ENCODE peak calls at places on chromosomes 12 and 14, in five cellular contexts. One of them, this sample, is unnamed.

GRCh38 chr12:117361312-117361670 is at the start of gene NOS1:
- DNase-seq in MG63: no peak
- DNase-seq in NCI-H2081 treated with DMSO at 0.1 percent for 48 hours: no peak
- DNase-seq in naive thymus-derived CD8-positive, alpha-beta T cell: no peak
- DNase-seq in stimulated activated CD8-positive, alpha-beta memory T cell treated with anti-CD3 and anti-CD28 coated beads, Interleukin-4, amount 100 ng/mL, for 24 hours: no peak
- DNase-seq in this sample: no peak

GRCh38 chr12:10910380-10910779 is 1.0 kb upstream of the TAS2R13 start:
- DNase-seq in MG63: no peak
- DNase-seq in NCI-H2081 treated with DMSO at 0.1 percent for 48 hours: no peak
- DNase-seq in naive thymus-derived CD8-positive, alpha-beta T cell: no peak
- DNase-seq in stimulated activated CD8-positive, alpha-beta memory T cell treated with anti-CD3 and anti-CD28 coated beads, Interleukin-4, amount 100 ng/mL, for 24 hours: no peak
- DNase-seq in this sample: no peak

GRCh38 chr12:111029732-111030131 is 109.4 kb upstream of the MYL2 start:
- DNase-seq in MG63: no peak
- DNase-seq in NCI-H2081 treated with DMSO at 0.1 percent for 48 hours: no peak
- DNase-seq in naive thymus-derived CD8-positive, alpha-beta T cell: no peak
- DNase-seq in stimulated activated CD8-positive, alpha-beta memory T cell treated with anti-CD3 and anti-CD28 coated beads, Interleukin-4, amount 100 ng/mL, for 24 hours: no peak
- DNase-seq in this sample: no peak

GRCh38 chr12:46814143-46814542 is 11.7 kb downstream of the SLC38A4 start:
- DNase-seq in MG63: no peak
- DNase-seq in NCI-H2081 treated with DMSO at 0.1 percent for 48 hours: no peak
- DNase-seq in naive thymus-derived CD8-positive, alpha-beta T cell: no peak
- DNase-seq in stimulated activated CD8-positive, alpha-beta memory T cell treated with anti-CD3 and anti-CD28 coated beads, Interleukin-4, amount 100 ng/mL, for 24 hours: no peak
- DNase-seq in this sample: no peak

GRCh38 chr12:31325524-31325875 is 450 bp downstream of the SINHCAF start:
- DNase-seq in MG63: no peak
- DNase-seq in NCI-H2081 treated with DMSO at 0.1 percent for 48 hours: no peak
- DNase-seq in naive thymus-derived CD8-positive, alpha-beta T cell: no peak
- DNase-seq in stimulated activated CD8-positive, alpha-beta memory T cell treated with anti-CD3 and anti-CD28 coated beads, Interleukin-4, amount 100 ng/mL, for 24 hours: peak
- DNase-seq in this sample: no peak

GRCh38 chr12:56321027-56321426 is 5.2 kb upstream of the CNPY2 start:
- DNase-seq in MG63: no peak
- DNase-seq in NCI-H2081 treated with DMSO at 0.1 percent for 48 hours: no peak
- DNase-seq in naive thymus-derived CD8-positive, alpha-beta T cell: no peak
- DNase-seq in stimulated activated CD8-positive, alpha-beta memory T cell treated with anti-CD3 and anti-CD28 coated beads, Interleukin-4, amount 100 ng/mL, for 24 hours: no peak
- DNase-seq in this sample: no peak

GRCh38 chr14:59463773-59464650 is 1.2 kb downstream of the GPR135 start:
- DNase-seq in MG63: no peak
- DNase-seq in NCI-H2081 treated with DMSO at 0.1 percent for 48 hours: no peak
- DNase-seq in naive thymus-derived CD8-positive, alpha-beta T cell: no peak
- DNase-seq in stimulated activated CD8-positive, alpha-beta memory T cell treated with anti-CD3 and anti-CD28 coated beads, Interleukin-4, amount 100 ng/mL, for 24 hours: no peak
- DNase-seq in this sample: no peak

GRCh38 chr14:73774671-73775070 is 60.5 kb upstream of the PNMA1 start:
- DNase-seq in MG63: no peak
- DNase-seq in NCI-H2081 treated with DMSO at 0.1 percent for 48 hours: no peak
- DNase-seq in naive thymus-derived CD8-positive, alpha-beta T cell: no peak
- DNase-seq in stimulated activated CD8-positive, alpha-beta memory T cell treated with anti-CD3 and anti-CD28 coated beads, Interleukin-4, amount 100 ng/mL, for 24 hours: no peak
- DNase-seq in this sample: no peak

GRCh38 chr12:47121146-47121545 is 41.4 kb upstream of the AMIGO2 start:
- DNase-seq in MG63: no peak
- DNase-seq in NCI-H2081 treated with DMSO at 0.1 percent for 48 hours: no peak
- DNase-seq in naive thymus-derived CD8-positive, alpha-beta T cell: no peak
- DNase-seq in stimulated activated CD8-positive, alpha-beta memory T cell treated with anti-CD3 and anti-CD28 coated beads, Interleukin-4, amount 100 ng/mL, for 24 hours: no peak
- DNase-seq in this sample: no peak

GRCh38 chr12:30794591-30795409 is 40.0 kb upstream of the CAPRIN2 start:
- DNase-seq in MG63: peak
- DNase-seq in NCI-H2081 treated with DMSO at 0.1 percent for 48 hours: no peak
- DNase-seq in naive thymus-derived CD8-positive, alpha-beta T cell: no peak
- DNase-seq in stimulated activated CD8-positive, alpha-beta memory T cell treated with anti-CD3 and anti-CD28 coated beads, Interleukin-4, amount 100 ng/mL, for 24 hours: no peak
- DNase-seq in this sample: no peak

GRCh38 chr12:56629459-56630179 is 507 bp downstream of the BAZ2A start:
- DNase-seq in MG63: peak
- DNase-seq in NCI-H2081 treated with DMSO at 0.1 percent for 48 hours: no peak
- DNase-seq in naive thymus-derived CD8-positive, alpha-beta T cell: peak
- DNase-seq in stimulated activated CD8-positive, alpha-beta memory T cell treated with anti-CD3 and anti-CD28 coated beads, Interleukin-4, amount 100 ng/mL, for 24 hours: peak
- DNase-seq in this sample: peak

This sample was measured in effector CD8-positive, alpha-beta T cell.